ENCODE peak calls at places on chromosomes 11 and 22, in six cellular contexts. T is activated CD4-positive, alpha-beta T cell treated with anti-CD3 and anti-CD28 coated beads for 36 hours; O is GM12891; Q is NCI-H2029; H is activated CD8-positive, alpha-beta memory T cell treated with anti-CD3 and anti-CD28 coated beads for 1 hour; W is posterior vena cava. B is an unnamed sample.
A peak's percentile ranks its signal among the peaks of the same experiment; 100 is the strongest.

GRCh38 chr22:50504245-50505211 is 3.0 kb downstream of the LMF2 start:
- DNase-seq in T (no peak), O (no peak), Q (no peak), H (no peak), W (no peak), B (no peak)

GRCh38 chr11:44190883-44191230 is 95.4 kb downstream of the EXT2 start:
- DNase-seq in T (no peak), O (no peak), Q (no peak), H (no peak), W (no peak), B (no peak)

GRCh38 chr11:72293910-72294533 is 50.0 kb upstream of the PHOX2A start:
- DNase-seq in T (no peak), O (no peak), Q (no peak), H (no peak), W (no peak), B (no peak)

GRCh38 chr11:116808262-116809175 is 14.6 kb downstream of the APOA4 start:
- DNase-seq in T (no peak), O (no peak), Q (no peak), H (no peak), W (no peak), B (no peak)

GRCh38 chr11:23263466-23263865 is 403.2 kb upstream of the CCDC179 start:
- DNase-seq in T (no peak), O (no peak), Q (no peak), H (no peak), W (no peak), B (no peak)

GRCh38 chr11:16759857-16760256 is 21.4 kb downstream of the C11orf58 start:
- DNase-seq in T (no peak), O (no peak), Q (no peak), H (no peak), W (no peak), B (no peak)

GRCh38 chr22:45227645-45228400 is 12.9 kb downstream of the KIAA0930 start:
- DNase-seq in T (no peak), O (no peak), Q (no peak), H (no peak), W (no peak), B (no peak)

GRCh38 chr22:24104307-24105017 is 76.8 kb upstream of the SUSD2 start:
- DNase-seq in T (peak; percentile 21), O (no peak), Q (no peak), H (no peak), W (peak; percentile 42), B (peak; percentile 13)

GRCh38 chr11:119370486-119371046 is 10.9 kb downstream of the USP2 start:
- DNase-seq in T (no peak), O (no peak), Q (no peak), H (no peak), W (peak; percentile 78), B (no peak)

GRCh38 chr11:122101625-122102291 is 14.3 kb downstream of the BLID start:
- DNase-seq in T (peak; percentile 5), O (no peak), Q (no peak), H (no peak), W (peak; percentile 85), B (peak; percentile 3)

GRCh38 chr22:36149464-36149863 is 11.1 kb downstream of the APOL3 start:
- DNase-seq in T (no peak), O (no peak), Q (no peak), H (no peak), W (no peak), B (no peak)

GRCh38 chr22:38111941-38112355 is 1.5 kb upstream of the BAIAP2L2 start:
- DNase-seq in T (no peak), O (no peak), Q (no peak), H (no peak), W (no peak), B (no peak)

GRCh38 chr22:43854786-43855271 is 7.5 kb downstream of the SULT4A1 start:
- DNase-seq in T (no peak), O (no peak), Q (no peak), H (no peak), W (peak; percentile 50), B (no peak)

GRCh38 chr11:4090258-4090657 is 4.3 kb upstream of the RRM1 start:
- DNase-seq in T (peak; percentile 37), O (no peak), Q (no peak), H (no peak), W (no peak), B (peak; percentile 46)

GRCh38 chr11:2402890-2403645 is 2.5 kb downstream of the TSSC4 start:
- DNase-seq in T (no peak), O (no peak), Q (no peak), H (no peak), W (no peak), B (no peak)

GRCh38 chr22:37448521-37449150 is 21.4 kb upstream of the ELFN2 start:
- DNase-seq in T (no peak), O (no peak), Q (no peak), H (no peak), W (no peak), B (no peak)

GRCh38 chr11:88246680-88247079 is 71.4 kb upstream of the RAB38 start:
- DNase-seq in T (no peak), O (no peak), Q (no peak), H (no peak), W (no peak), B (no peak)

GRCh38 chr11:62921573-62922188 is 518 bp upstream of the CHRM1 start:
- DNase-seq in T (peak; percentile 15), O (no peak), Q (peak; percentile 57), H (no peak), W (no peak), B (peak; percentile 23)

GRCh38 chr11:111439905-111440304 is 60.8 kb upstream of the POU2AF1 start:
- DNase-seq in T (no peak), O (no peak), Q (no peak), H (no peak), W (no peak), B (no peak)

GRCh38 chr11:67656278-67656922 is 5.9 kb upstream of the ACY3 start:
- DNase-seq in T (no peak), O (no peak), Q (no peak), H (no peak), W (no peak), B (no peak)

GRCh38 chr11:44842219-44842618 is 108.5 kb downstream of the TP53I11 start:
- DNase-seq in T (no peak), O (no peak), Q (no peak), H (no peak), W (peak; percentile 45), B (no peak)

GRCh38 chr22:21952586-21953571 is at the start of gene PPM1F:
- DNase-seq in T (peak; percentile 95), O (peak; percentile 97), Q (peak; percentile 67), H (peak; percentile 66), W (peak; percentile 96), B (peak; percentile 89)

GRCh38 chr11:128607819-128608218 is 20.5 kb upstream of the ETS1 start:
- DNase-seq in T (no peak), O (no peak), Q (peak; percentile 90), H (no peak), W (no peak), B (no peak)

GRCh38 chr11:122306776-122307479 is 190.9 kb upstream of the BLID start:
- DNase-seq in T (no peak), O (no peak), Q (no peak), H (no peak), W (no peak), B (no peak)

GRCh38 chr11:66242085-66242765 is 26.2 kb upstream of the RAB1B start:
- DNase-seq in T (no peak), O (no peak), Q (no peak), H (no peak), W (no peak), B (no peak)

GRCh38 chr11:11435673-11436072 is 82.6 kb upstream of the CSNK2A3 start:
- DNase-seq in T (no peak), O (no peak), Q (no peak), H (no peak), W (no peak), B (no peak)

GRCh38 chr11:35182317-35182939 is 43.5 kb downstream of the CD44 start:
- DNase-seq in T (no peak), O (peak; percentile 30), Q (no peak), H (no peak), W (no peak), B (no peak)

GRCh38 chr22:43000441-43001175 is 14.3 kb downstream of the PACSIN2 start:
- DNase-seq in T (peak; percentile 81), O (no peak), Q (no peak), H (no peak), W (peak; percentile 11), B (peak; percentile 87)

GRCh38 chr22:30767656-30768055 is 73.0 kb downstream of the OSBP2 start:
- DNase-seq in T (no peak), O (no peak), Q (no peak), H (no peak), W (no peak), B (no peak)

GRCh38 chr11:111512296-111513239 is at the start of gene BTG4:
- DNase-seq in T (peak; percentile 60), O (peak; percentile 35), Q (no peak), H (no peak), W (no peak), B (peak; percentile 54)

GRCh38 chr11:16804104-16804947 is 65.9 kb downstream of the C11orf58 start:
- DNase-seq in T (no peak), O (no peak), Q (peak; percentile 79), H (no peak), W (no peak), B (no peak)

GRCh38 chr22:45629469-45630089 is 42.1 kb upstream of the ATXN10 start:
- DNase-seq in T (no peak), O (no peak), Q (peak; percentile 92), H (no peak), W (peak; percentile 38), B (peak; percentile 26)

B was measured in activated CD8-positive, alpha-beta T cell treated with anti-CD3 and anti-CD28 coated beads for 36 hours.